ENCODE peak calls at places on chromosomes 12 and 14, in eight cellular contexts. I is ovary; C is ascending aorta; G is WERI-Rb-1; X is uterus; E is CD8-positive, alpha-beta T cell; T is stomach; F is CD8-positive, alpha-beta memory T cell. R is an unnamed sample.

GRCh38 chr14:21204167-21205025 is 48.5 kb upstream of the OR5AU1 start:
- DNase-seq in I (no peak), C (no peak), G (no peak), X (no peak), E (no peak), T (no peak), F (no peak), R (no peak)

GRCh38 chr12:92224685-92225331 is 79.2 kb upstream of the BTG1 start:
- DNase-seq in I (no peak), C (no peak), G (no peak), X (peak; percentile 58), E (no peak), T (no peak), F (no peak), R (peak; percentile 47)

GRCh38 chr12:22588817-22589216 is 36.2 kb upstream of the ETNK1 start:
- DNase-seq in I (no peak), C (no peak), G (no peak), X (no peak), E (no peak), T (no peak), F (no peak), R (no peak)

GRCh38 chr14:72824051-72824450 is 69.8 kb downstream of the DPF3 start:
- DNase-seq in I (no peak), C (no peak), G (no peak), X (no peak), E (no peak), T (no peak), F (no peak), R (no peak)

GRCh38 chr14:47186491-47186890 is 488.9 kb downstream of the MDGA2 start:
- DNase-seq in I (no peak), C (no peak), G (no peak), X (no peak), E (no peak), T (no peak), F (no peak), R (no peak)

GRCh38 chr14:89507926-89508460 is 91.0 kb upstream of the FOXN3 start:
- DNase-seq in I (no peak), C (no peak), G (no peak), X (no peak), E (no peak), T (no peak), F (no peak), R (peak; percentile 39)

GRCh38 chr14:73784065-73784987 is 67.3 kb upstream of the PTGR2 start:
- DNase-seq in I (peak; percentile 42), C (no peak), G (no peak), X (no peak), E (no peak), T (peak; percentile 73), F (peak; percentile 34), R (no peak)

GRCh38 chr14:88775532-88775931 is 17.2 kb downstream of the EML5 start:
- DNase-seq in I (no peak), C (no peak), G (no peak), X (no peak), E (no peak), T (no peak), F (no peak), R (no peak)

GRCh38 chr12:52947738-52948423 is 1.0 kb upstream of the KRT18 start:
- DNase-seq in I (no peak), C (no peak), G (no peak), X (no peak), E (no peak), T (no peak), F (no peak), R (no peak)

GRCh38 chr12:132285991-132286681 is 43.3 kb downstream of the GALNT9 start:
- DNase-seq in I (no peak), C (no peak), G (peak; percentile 34), X (peak; percentile 37), E (no peak), T (peak; percentile 48), F (no peak), R (peak; percentile 60)
- H3K27me3 ChIP-seq in I (no peaks in the 10 kb centered on the region), C (no peaks in the 10 kb centered on the region), G (no peaks in the 10 kb centered on the region), X (no peaks in the 10 kb centered on the region), E (peaks cover 3% of the 10 kb centered on the region), T (no peaks in the 10 kb centered on the region), F (peaks cover 12% of the 10 kb centered on the region), R (peaks cover 7% of the 10 kb centered on the region)

GRCh38 chr12:62933220-62933870 is 1.6 kb downstream of the PPM1H start:
- DNase-seq in I (no peak), C (no peak), G (peak; percentile 33), X (no peak), E (no peak), T (peak; percentile 45), F (no peak), R (no peak)
- H3K4me3 ChIP-seq in I (peak overlapping the region; percentile 77), C (peak overlapping the region; percentile 83), G (peak overlapping the region; percentile 99), X (peak overlapping the region; percentile 37), E (no peak overlapping the region), T (peak overlapping the region; percentile 81), F (peak overlapping the region; percentile 8), R (peak overlapping the region; percentile 67)

GRCh38 chr12:54135621-54136027 is 53.2 kb downstream of the SMUG1 start:
- DNase-seq in I (no peak), C (no peak), G (peak; percentile 95), X (no peak), E (no peak), T (peak; percentile 85), F (no peak), R (no peak)
- H3K27me3 ChIP-seq in I (no peaks in the 10 kb centered on the region), C (no peaks in the 10 kb centered on the region), G (no peaks in the 10 kb centered on the region), X (no peaks in the 10 kb centered on the region), E (peaks cover 14% of the 10 kb centered on the region), T (no peaks in the 10 kb centered on the region), F (peaks cover 24% of the 10 kb centered on the region), R (no peaks in the 10 kb centered on the region)

GRCh38 chr14:34060747-34061050 is 109.8 kb upstream of the EGLN3 start:
- DNase-seq in I (no peak), C (no peak), G (no peak), X (no peak), E (no peak), T (no peak), F (no peak), R (no peak)
- H3K4me3 ChIP-seq in I (peak overlapping the region; percentile 50), C (peak overlapping the region; percentile 85), G (peak overlapping the region; percentile 64), X (peak overlapping the region; percentile 44), E (peak overlapping the region; percentile 55), T (peak overlapping the region; percentile 63), F (peak overlapping the region; percentile 32), R (no peak overlapping the region)

GRCh38 chr12:49301759-49302158 is 6.8 kb downstream of the PRPH start:
- DNase-seq in I (no peak), C (no peak), G (no peak), X (no peak), E (no peak), T (no peak), F (no peak), R (no peak)

GRCh38 chr12:49305762-49306161 is 10.8 kb downstream of the PRPH start:
- DNase-seq in I (no peak), C (no peak), G (no peak), X (no peak), E (no peak), T (no peak), F (no peak), R (no peak)

GRCh38 chr12:49309361-49309760 is 13.7 kb upstream of the TROAP start:
- DNase-seq in I (no peak), C (no peak), G (no peak), X (no peak), E (no peak), T (no peak), F (no peak), R (no peak)

GRCh38 chr12:49304161-49304560 is 9.2 kb downstream of the PRPH start:
- DNase-seq in I (no peak), C (no peak), G (no peak), X (no peak), E (no peak), T (no peak), F (no peak), R (no peak)
- H3K27me3 ChIP-seq in I (no peaks in the 10 kb centered on the region), C (no peaks in the 10 kb centered on the region), G (no peaks in the 10 kb centered on the region), X (peaks cover 6% of the 10 kb centered on the region), E (peaks cover 3% of the 10 kb centered on the region), T (no peaks in the 10 kb centered on the region), F (no peaks in the 10 kb centered on the region), R (no peaks in the 10 kb centered on the region)